ENCODE peak calls at places on chromosomes 3 and 15, in six cellular contexts. C, Q, K, L, O and Y are unnamed samples.

GRCh38 chr3:25661694-25662455 is 2.8 kb downstream of the TOP2B start:
- DNase-seq in K (no peak), O (no peak), L (no peak), Q (no peak), C (no peak), Y (peak)

GRCh38 chr15:99845009-99845408 is 111.8 kb upstream of the LYSMD4 start:
- DNase-seq in L (no peak), C (no peak), O (peak), Q (no peak), K (no peak), Y (no peak)

GRCh38 chr3:40398346-40398745 is 11.4 kb downstream of the ENTPD3 start:
- DNase-seq in O (no peak), C (no peak), K (no peak), L (no peak), Q (no peak), Y (no peak)

GRCh38 chr3:4977001-4977888 is 2.0 kb upstream of the BHLHE40 start:
- DNase-seq in Q (peak), K (no peak), O (peak), C (peak), L (peak), Y (no peak)

GRCh38 chr3:197906023-197906849 is 43.8 kb upstream of the RPL35A start:
- DNase-seq in C (peak), L (peak), K (peak), Q (peak), O (peak), Y (peak)

GRCh38 chr3:53255775-53256703 is at the start of gene TKT:
- DNase-seq in C (no peak), L (peak), O (peak), K (no peak), Q (peak), Y (peak)

GRCh38 chr15:101183226-101183925 is 68.5 kb downstream of the CHSY1 start:
- DNase-seq in O (no peak), K (no peak), Q (peak), L (no peak), C (no peak), Y (no peak)

GRCh38 chr15:82043130-82043673 is 2.6 kb downstream of the MEX3B start:
- DNase-seq in O (no peak), L (no peak), C (no peak), K (no peak), Q (no peak), Y (no peak)